ENCODE peak calls at places on chromosomes 11 and 22, in seven cellular contexts. L is HT-29; R is NCI-H1436 treated with DMSO at 0.1 percent for 48 hours; X is GM12865; G is stimulated activated CD8-positive, alpha-beta memory T cell treated with anti-CD3 and anti-CD28 coated beads, Interleukin-4, amount 100 ng/mL, for 1 hour; A is ACHN; E is hippocampal formation. K is an unnamed sample.

GRCh38 chr11:131664246-131664645 is 293.8 kb downstream of the NTM start:
- DNase-seq in L (no peak), R (no peak), X (no peak), G (no peak), A (no peak), E (no peak), K (no peak)

GRCh38 chr11:17609536-17610401 is 62.7 kb downstream of the OTOG start:
- DNase-seq in L (no peak), R (no peak), X (no peak), G (no peak), A (no peak), E (no peak), K (no peak)

GRCh38 chr11:87092159-87092558 is 54.4 kb downstream of the TMEM135 start:
- DNase-seq in L (no peak), R (no peak), X (no peak), G (no peak), A (no peak), E (no peak), K (no peak)

GRCh38 chr11:110000045-110000502 is 93.1 kb upstream of the ZC3H12C start:
- DNase-seq in L (no peak), R (no peak), X (peak; percentile 87), G (no peak), A (peak; percentile 78), E (no peak), K (peak; percentile 12)

GRCh38 chr22:23110190-23110921 is 31.4 kb downstream of the RSPH14 start:
- DNase-seq in L (no peak), R (no peak), X (no peak), G (no peak), A (no peak), E (no peak), K (no peak)

GRCh38 chr11:62801071-62801470 is 4.2 kb downstream of the NXF1 start:
- DNase-seq in L (no peak), R (no peak), X (no peak), G (no peak), A (no peak), E (no peak), K (no peak)

GRCh38 chr22:26612652-26613051 is 5.2 kb downstream of the CRYBB1 start:
- DNase-seq in L (no peak), R (no peak), X (no peak), G (no peak), A (no peak), E (no peak), K (no peak)

GRCh38 chr11:72138821-72139390 is 3.4 kb downstream of the FOLR3 start:
- DNase-seq in L (no peak), R (no peak), X (no peak), G (no peak), A (no peak), E (no peak), K (no peak)

GRCh38 chr22:45008853-45009751 is 703 bp downstream of the PHF21B start:
- DNase-seq in L (no peak), R (no peak), X (no peak), G (no peak), A (peak; percentile 16), E (peak; percentile 10), K (peak; percentile 23)

GRCh38 chr11:44381261-44381660 is 71.3 kb upstream of the ALX4 start:
- DNase-seq in L (no peak), R (no peak), X (no peak), G (no peak), A (no peak), E (no peak), K (no peak)

GRCh38 chr11:113278925-113279324 is 35.5 kb upstream of the TTC12 start:
- DNase-seq in L (no peak), R (no peak), X (no peak), G (no peak), A (no peak), E (no peak), K (no peak)

GRCh38 chr22:27654536-27655445 is 146.8 kb downstream of the MN1 start:
- DNase-seq in L (no peak), R (no peak), X (no peak), G (no peak), A (no peak), E (no peak), K (no peak)

GRCh38 chr11:118924591-118925585 is 838 bp downstream of the BCL9L start:
- DNase-seq in L (peak; percentile 71), R (no peak), X (peak; percentile 58), G (no peak), A (peak; percentile 37), E (peak; percentile 50), K (peak; percentile 58)

GRCh38 chr11:129391350-129391749 is 15.7 kb downstream of the BARX2 start:
- DNase-seq in L (no peak), R (no peak), X (no peak), G (no peak), A (no peak), E (no peak), K (no peak)

GRCh38 chr11:119332111-119332765 is 2.1 kb upstream of the RNF26 start:
- DNase-seq in L (no peak), R (no peak), X (no peak), G (no peak), A (no peak), E (no peak), K (no peak)

GRCh38 chr22:29291215-29291614 is 15.2 kb upstream of the GAS2L1 start:
- DNase-seq in L (no peak), R (no peak), X (no peak), G (no peak), A (no peak), E (no peak), K (no peak)

GRCh38 chr11:133366088-133366487 is 166.2 kb downstream of the OPCML start:
- DNase-seq in L (no peak), R (no peak), X (no peak), G (no peak), A (no peak), E (no peak), K (no peak)

GRCh38 chr11:64926689-64927088 is 2.2 kb downstream of the PPP2R5B start:
- DNase-seq in L (no peak), R (no peak), X (no peak), G (no peak), A (no peak), E (no peak), K (no peak)

GRCh38 chr11:70423523-70424505 is 25.5 kb downstream of the CTTN start:
- DNase-seq in L (no peak), R (no peak), X (peak; percentile 89), G (peak; percentile 13), A (peak; percentile 58), E (no peak), K (no peak)

GRCh38 chr11:77046060-77046501 is 11.9 kb downstream of the B3GNT6 start:
- DNase-seq in L (peak; percentile 85), R (no peak), X (peak; percentile 47), G (no peak), A (peak; percentile 42), E (no peak), K (peak; percentile 47)

GRCh38 chr22:37804886-37805857 is 2.6 kb upstream of the GCAT start:
- DNase-seq in L (peak; percentile 83), R (no peak), X (peak; percentile 58), G (no peak), A (peak; percentile 84), E (peak; percentile 78), K (peak; percentile 87)

GRCh38 chr22:30326704-30327362 is at the start of gene TBC1D10A:
- DNase-seq in L (peak; percentile 89), R (peak; percentile 47), X (peak; percentile 98), G (peak; percentile 80), A (peak; percentile 87), E (peak; percentile 74), K (peak; percentile 99)

GRCh38 chr11:112221263-112221835 is 4.9 kb upstream of the PTS start:
- DNase-seq in L (no peak), R (no peak), X (no peak), G (no peak), A (no peak), E (no peak), K (no peak)

GRCh38 chr11:70522613-70523311 is 124.4 kb downstream of the CTTN start:
- DNase-seq in L (peak; percentile 17), R (no peak), X (peak; percentile 33), G (no peak), A (no peak), E (no peak), K (no peak)

GRCh38 chr11:130068986-130069683 is 559 bp upstream of the APLP2 start:
- DNase-seq in L (peak; percentile 86), R (peak; percentile 10), X (no peak), G (no peak), A (peak; percentile 90), E (peak; percentile 64), K (peak; percentile 73)

GRCh38 chr11:64752106-64752970 is 7.4 kb downstream of the PYGM start:
- DNase-seq in L (no peak), R (no peak), X (no peak), G (no peak), A (no peak), E (no peak), K (no peak)

GRCh38 chr11:88324562-88325345 is 12.8 kb downstream of the CTSC start:
- DNase-seq in L (no peak), R (no peak), X (no peak), G (no peak), A (no peak), E (no peak), K (no peak)

GRCh38 chr22:47001288-47001687 is 238.8 kb downstream of the TBC1D22A start:
- DNase-seq in L (no peak), R (no peak), X (peak; percentile 83), G (no peak), A (no peak), E (no peak), K (no peak)

GRCh38 chr11:70912226-70912840 is 340.0 kb downstream of the SHANK2 start:
- DNase-seq in L (no peak), R (no peak), X (no peak), G (no peak), A (peak; percentile 33), E (no peak), K (no peak)

GRCh38 chr11:59141673-59142460 is 789 bp upstream of the FAM111A start:
- DNase-seq in L (peak; percentile 67), R (no peak), X (no peak), G (no peak), A (peak; percentile 26), E (no peak), K (no peak)

GRCh38 chr11:117840881-117841581 is 16.5 kb upstream of the FXYD2 start:
- DNase-seq in L (no peak), R (no peak), X (no peak), G (no peak), A (no peak), E (no peak), K (no peak)